ENCODE peak calls at places on chromosome 10, in four cellular contexts. J, X, B and Y are unnamed samples.
A peak's percentile ranks its signal among the peaks of the same experiment; 100 is the strongest.

GRCh38 chr10:110724116-110724701 is 80.1 kb downstream of the RBM20 start:
- DNase-seq in J (no peak), X (no peak), B (no peak), Y (no peak)

GRCh38 chr10:66983482-66983818 is 57.6 kb downstream of the LRRTM3 start:
- DNase-seq in J (no peak), X (no peak), B (no peak), Y (no peak)

GRCh38 chr10:43734716-43735115 is 86.0 kb upstream of the ZNF32 start:
- DNase-seq in J (no peak), X (no peak), B (no peak), Y (no peak)

GRCh38 chr10:104080762-104081161 is 4.9 kb downstream of the COL17A1 start:
- DNase-seq in J (no peak), X (no peak), B (no peak), Y (no peak)

GRCh38 chr10:52172581-52172980 is 141.5 kb upstream of the DKK1 start:
- DNase-seq in J (no peak), X (no peak), B (no peak), Y (no peak)

GRCh38 chr10:72006026-72006425 is 41.8 kb downstream of the CHST3 start:
- DNase-seq in J (no peak), X (no peak), B (no peak), Y (no peak)

GRCh38 chr10:77531441-77532001 is 106.1 kb downstream of the KCNMA1 start:
- DNase-seq in J (peak; percentile 82), X (no peak), B (no peak), Y (peak; percentile 85)

GRCh38 chr10:3486346-3487065 is 298.5 kb downstream of the KLF6 start:
- DNase-seq in J (peak; percentile 95), X (no peak), B (peak; percentile 88), Y (peak; percentile 53)

GRCh38 chr10:28302012-28302667 is 724 bp downstream of the MPP7 start:
- DNase-seq in J (no peak), X (no peak), B (no peak), Y (peak; percentile 10)

GRCh38 chr10:102473445-102474331 is 22.3 kb upstream of the C10orf95 start:
- DNase-seq in J (no peak), X (no peak), B (no peak), Y (no peak)

GRCh38 chr10:118472415-118472814 is 123.0 kb downstream of the PRLHR start:
- DNase-seq in J (peak; percentile 58), X (no peak), B (no peak), Y (no peak)

GRCh38 chr10:125084191-125085186 is 75.9 kb downstream of the CTBP2 start:
- DNase-seq in J (peak; percentile 91), X (no peak), B (peak; percentile 48), Y (peak; percentile 94)

GRCh38 chr10:31098091-31098490 is 66.4 kb upstream of the ZNF438 start:
- DNase-seq in J (no peak), X (no peak), B (no peak), Y (no peak)

GRCh38 chr10:103712898-103713498 is 142.4 kb downstream of the SH3PXD2A start:
- DNase-seq in J (peak; percentile 74), X (peak; percentile 72), B (peak; percentile 81), Y (peak; percentile 74)

GRCh38 chr10:46016190-46016589 is 14.2 kb downstream of the NCOA4 start:
- DNase-seq in J (no peak), X (no peak), B (no peak), Y (no peak)

DNA sequence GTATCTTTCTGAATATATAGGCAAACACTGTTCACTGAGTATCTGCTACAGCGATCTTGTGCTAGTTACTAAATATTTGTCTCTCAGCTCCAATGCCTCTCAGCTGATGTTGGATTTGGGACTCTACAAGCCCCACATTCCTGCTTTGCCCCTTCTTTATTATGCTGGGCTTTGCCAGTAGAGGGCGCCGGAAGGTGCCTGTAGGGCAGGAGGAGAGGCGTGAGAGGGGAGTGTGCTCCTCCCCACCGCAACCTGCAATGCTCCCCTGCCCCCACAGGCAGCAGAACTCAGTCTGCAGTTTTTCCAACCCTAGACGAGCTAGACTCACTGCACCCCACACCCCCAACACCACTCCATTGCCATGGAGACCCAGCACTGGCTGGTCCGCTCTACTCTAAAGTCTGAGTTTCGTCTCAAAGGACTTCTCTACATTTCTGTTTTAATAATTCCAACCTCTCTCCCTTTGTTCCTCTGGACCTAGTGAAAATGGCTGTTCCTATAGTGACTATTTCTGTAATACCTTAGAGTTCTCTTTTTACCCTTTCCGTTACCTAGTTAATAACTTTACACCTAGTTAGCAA is 337.6 kb downstream of the CCSER2 start:
- DNase-seq in J (peak; percentile 15), X (no peak), B (no peak), Y (no peak)
- TF ChIP-seq CTCF in J (peak; percentile 92), X (no peak), B (peak; percentile 20), Y (no peak)

GRCh38 chr10:116663342-116663741 is 42.6 kb downstream of the PNLIPRP2 start:
- DNase-seq in J (no peak), X (no peak), B (no peak), Y (no peak)

GRCh38 chr10:116668018-116668417 is 47.3 kb downstream of the PNLIPRP2 start:
- DNase-seq in J (no peak), X (no peak), B (no peak), Y (no peak)

GRCh38 chr10:116667484-116667883 is 46.7 kb downstream of the PNLIPRP2 start:
- DNase-seq in J (no peak), X (no peak), B (no peak), Y (no peak)

GRCh38 chr10:116664631-116665030 is 43.9 kb downstream of the PNLIPRP2 start:
- DNase-seq in J (no peak), X (no peak), B (no peak), Y (no peak)

GRCh38 chr10:116665541-116666125 is 44.9 kb downstream of the PNLIPRP2 start:
- DNase-seq in J (no peak), X (no peak), B (no peak), Y (no peak)
- H3K4me3 ChIP-seq in J (no peak overlapping the region), X (no peak overlapping the region), B (peak overlapping the region; percentile 17), Y (no peak overlapping the region)

DNA sequence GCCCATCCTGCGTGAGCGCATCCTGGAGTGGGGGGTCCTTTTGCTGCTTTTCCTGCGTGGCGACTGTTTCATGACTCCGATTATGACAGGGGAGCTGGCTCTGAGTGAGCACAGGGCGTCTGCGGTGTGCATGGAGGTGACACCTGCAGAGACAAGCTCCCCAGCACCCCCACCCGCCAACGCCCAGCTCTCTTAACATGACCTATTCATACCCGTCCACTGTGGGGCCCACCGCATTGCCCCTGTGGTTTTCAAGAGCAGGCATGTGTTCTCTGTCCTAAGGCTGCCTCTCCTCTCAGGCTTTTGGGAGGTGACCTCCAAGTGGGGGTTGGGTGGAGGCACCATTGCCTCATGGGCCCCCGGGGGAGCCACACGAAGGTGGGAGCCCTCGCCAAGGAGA is 500.7 kb downstream of the TCERG1L start:
- DNase-seq in J (no peak), X (no peak), B (no peak), Y (no peak)
- TF ChIP-seq CTCF in J (no peak), X (no peak), B (no peak), Y (no peak)

DNA sequence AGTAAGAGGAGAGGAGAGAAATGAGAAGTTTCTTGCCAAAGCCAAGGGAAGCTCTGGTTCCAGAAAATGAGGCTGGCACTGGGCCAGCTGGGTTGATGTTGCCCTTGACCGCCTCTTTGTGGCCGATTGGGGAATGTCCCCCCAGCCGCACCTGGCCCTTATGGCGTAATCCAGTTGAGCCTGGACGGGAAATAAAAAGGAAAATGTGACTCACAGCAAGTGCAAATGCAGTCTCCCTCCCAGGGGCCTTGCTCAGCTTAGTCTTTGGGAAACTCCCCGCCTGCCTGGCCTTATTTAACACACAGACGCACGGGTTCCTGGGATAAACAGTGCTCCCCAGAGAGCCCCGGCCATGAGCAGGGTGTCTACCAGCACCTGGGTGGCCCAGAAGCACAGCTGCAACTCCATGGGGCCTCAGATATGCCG is 174.8 kb downstream of the KIAA1217 start:
- DNase-seq in J (peak; percentile 98), X (no peak), B (peak; percentile 86), Y (peak; percentile 100)
- H3K4me3 ChIP-seq in J (peak overlapping the region; percentile 39), X (no peak overlapping the region), B (no peak overlapping the region), Y (no peak overlapping the region)

DNA sequence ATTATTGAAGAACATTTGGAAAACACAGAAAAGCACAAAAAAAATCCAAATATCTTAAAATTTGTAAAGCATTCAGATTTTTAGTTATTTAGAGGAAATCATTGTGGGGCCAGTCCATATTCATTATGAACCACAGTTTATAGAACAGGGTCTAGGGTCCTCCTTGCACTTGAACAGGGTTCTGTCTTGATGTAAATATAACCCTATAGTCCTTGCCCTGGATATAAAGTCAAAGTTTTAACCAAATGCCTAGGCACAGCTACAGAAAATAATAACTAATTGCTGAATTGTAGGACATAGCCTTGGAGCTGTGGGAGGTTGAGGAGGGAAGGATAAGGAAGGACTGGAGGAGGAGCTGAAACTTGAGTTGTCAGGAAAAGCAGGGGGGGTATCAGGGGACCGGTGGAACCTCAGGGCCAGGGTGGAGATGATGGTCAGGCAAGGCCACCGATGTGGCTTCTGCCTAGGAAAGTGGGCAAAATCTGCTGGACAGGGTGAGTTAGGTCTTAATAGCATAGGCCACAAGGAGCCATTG is 25.7 kb downstream of the CASP7 start:
- DNase-seq in J (no peak), X (no peak), B (no peak), Y (no peak)
- TF ChIP-seq CTCF in J (no peak), X (no peak), B (no peak), Y (no peak)

GRCh38 chr10:7533657-7534479 is 123.0 kb upstream of the SFMBT2 start:
- DNase-seq in J (no peak), X (no peak), B (no peak), Y (peak; percentile 64)
- H3K4me3 ChIP-seq in J (no peak overlapping the region), X (no peak overlapping the region), B (no peak overlapping the region), Y (no peak overlapping the region)

GRCh38 chr10:131068760-131069159 is 242.8 kb downstream of the TCERG1L start:
- DNase-seq in J (no peak), X (no peak), B (no peak), Y (no peak)

GRCh38 chr10:131067690-131068089 is 243.8 kb downstream of the TCERG1L start:
- DNase-seq in J (no peak), X (no peak), B (no peak), Y (no peak)

GRCh38 chr10:131068311-131068710 is 243.2 kb downstream of the TCERG1L start:
- DNase-seq in J (no peak), X (no peak), B (no peak), Y (no peak)

GRCh38 chr10:131063311-131063710 is 248.2 kb downstream of the TCERG1L start:
- DNase-seq in J (no peak), X (no peak), B (no peak), Y (no peak)

GRCh38 chr10:131065673-131066331 is 245.7 kb downstream of the TCERG1L start:
- DNase-seq in J (no peak), X (no peak), B (no peak), Y (no peak)
- TF ChIP-seq CTCF in J (no peak), X (no peak), B (no peak), Y (no peak)

DNA sequence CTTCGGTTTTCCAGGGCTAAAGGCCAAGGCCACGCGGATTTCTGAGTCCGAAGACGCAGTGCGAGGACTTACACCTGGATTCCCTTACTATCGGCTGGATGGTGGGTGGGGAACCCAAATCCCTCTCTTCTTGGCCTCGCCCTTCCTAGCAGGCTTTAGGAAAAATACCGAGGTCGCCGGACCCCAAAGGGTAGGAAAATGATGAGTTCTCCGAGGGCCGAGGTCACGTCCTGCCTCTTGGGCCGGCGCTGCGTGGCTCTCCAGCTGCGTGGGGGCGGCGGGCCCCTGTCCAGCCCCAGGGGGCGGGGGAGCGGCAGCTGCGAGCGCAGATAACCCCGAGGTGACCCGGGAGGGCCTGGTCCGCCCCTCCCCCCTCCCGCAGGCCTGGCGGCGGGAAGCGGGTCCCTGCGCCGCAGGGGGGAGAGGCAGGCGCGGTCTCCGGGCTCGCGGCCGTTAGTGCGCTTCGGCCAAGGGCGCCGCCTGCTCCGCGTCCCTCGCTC is 805 bp upstream of the HMX3 start:
- DNase-seq in J (no peak), X (no peak), B (no peak), Y (no peak)
- H3K4me3 ChIP-seq in J (no peak overlapping the region), X (peak overlapping the region; percentile 50), B (peak overlapping the region; percentile 47), Y (no peak overlapping the region)